ENCODE peak calls at places on chromosome 22, in seven cellular contexts. T, K, N, V, F, J and X are unnamed samples.

GRCh38 chr22:44305888-44306287 is 6.9 kb downstream of the SHISAL1 start:
- DNase-seq in N (no peak), V (no peak), J (no peak), F (no peak), K (no peak), T (no peak), X (no peak)

GRCh38 chr22:31150615-31151014 is 9.4 kb upstream of the RNF185 start:
- DNase-seq in N (no peak), V (no peak), T (no peak), J (no peak), F (no peak), K (no peak), X (no peak)

GRCh38 chr22:48338793-48339705 is 1488.6 kb downstream of the BRD1 start:
- DNase-seq in V (no peak), J (no peak), F (no peak), K (no peak), N (no peak), T (no peak), X (peak; percentile 44)

GRCh38 chr22:49768961-49769690 is 58.5 kb downstream of the BRD1 start:
- DNase-seq in J (no peak), T (peak; percentile 23), K (no peak), N (no peak), V (no peak), F (peak; percentile 61), X (no peak)

GRCh38 chr22:48494968-48495750 is 1332.5 kb downstream of the BRD1 start:
- DNase-seq in N (no peak), K (no peak), J (no peak), F (no peak), T (no peak), V (no peak), X (peak; percentile 56)

GRCh38 chr22:46021577-46021976 is 44.6 kb upstream of the WNT7B start:
- DNase-seq in V (no peak), K (no peak), J (no peak), N (no peak), T (no peak), F (no peak), X (no peak)

GRCh38 chr22:48920776-48921241 is 906.9 kb downstream of the BRD1 start:
- DNase-seq in N (no peak), F (no peak), K (no peak), V (peak; percentile 17), T (no peak), J (no peak), X (no peak)

GRCh38 chr22:17972385-17973181 is 51.8 kb downstream of the MICAL3 start:
- DNase-seq in J (no peak), K (no peak), F (peak; percentile 85), T (peak; percentile 60), N (peak; percentile 78), V (no peak), X (peak; percentile 79)

GRCh38 chr22:21918466-21919185 is 34.0 kb downstream of the PPM1F start:
- DNase-seq in K (no peak), N (no peak), F (no peak), T (no peak), J (no peak), V (no peak), X (no peak)

GRCh38 chr22:45072322-45072903 is 62.6 kb upstream of the PHF21B start:
- DNase-seq in V (peak; percentile 90), N (peak; percentile 8), F (peak; percentile 81), J (no peak), T (peak; percentile 57), K (no peak), X (peak; percentile 91)

GRCh38 chr22:22161924-22162851 is 82.4 kb upstream of the VPREB1 start:
- DNase-seq in F (no peak), V (no peak), K (no peak), T (no peak), J (no peak), N (no peak), X (no peak)

GRCh38 chr22:18950141-18950540 is 14.0 kb upstream of the PRODH start:
- DNase-seq in V (no peak), F (no peak), K (no peak), J (no peak), T (no peak), N (no peak), X (no peak)

DNA sequence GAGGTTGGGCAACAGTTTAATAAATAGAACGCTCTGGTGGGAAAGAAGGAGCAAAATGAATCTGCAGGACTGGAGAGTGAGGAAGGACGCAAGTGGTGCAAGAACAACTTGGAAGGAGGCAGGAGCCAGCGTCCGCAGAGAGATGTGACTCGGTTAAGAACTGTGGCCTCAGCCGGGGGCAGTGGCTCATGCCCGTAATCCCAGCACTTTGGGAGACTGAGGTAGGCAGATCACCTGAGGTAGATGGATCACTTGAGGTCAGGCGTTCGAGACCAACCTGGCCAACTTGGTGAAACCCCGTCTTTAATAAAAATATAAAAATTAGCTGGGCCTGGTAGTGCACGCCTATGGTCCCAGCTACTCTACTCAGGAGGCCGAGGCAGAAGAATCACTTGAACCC is 319.7 kb downstream of the LARGE1 start:
- DNase-seq in N (no peak), J (no peak), F (no peak), T (no peak), V (no peak), K (no peak), X (no peak)
- H2BK120ac ChIP-seq in N (no peak overlapping the region), J (no peak overlapping the region), F (no peak overlapping the region), T (no peak overlapping the region), V (no peak overlapping the region), K (no peak overlapping the region), X (no peak overlapping the region)

GRCh38 chr22:20435436-20436308 is 2.0 kb downstream of the SCARF2 start:
- DNase-seq in V (no peak), J (no peak), K (no peak), F (no peak), T (no peak), N (no peak), X (no peak)

GRCh38 chr22:20437253-20438065 is at the start of gene SCARF2:
- DNase-seq in V (peak; percentile 70), J (peak; percentile 56), N (no peak), T (peak; percentile 69), F (peak; percentile 62), K (no peak), X (peak; percentile 79)

GRCh38 chr22:20438066-20438677 is 547 bp upstream of the SCARF2 start:
- DNase-seq in T (peak; percentile 58), F (peak; percentile 45), N (no peak), J (no peak), V (peak; percentile 57), K (no peak), X (peak; percentile 59)

GRCh38 chr22:20434773-20435172 is 2.9 kb downstream of the SCARF2 start:
- DNase-seq in V (no peak), F (no peak), J (no peak), T (no peak), N (no peak), K (no peak), X (no peak)

DNA sequence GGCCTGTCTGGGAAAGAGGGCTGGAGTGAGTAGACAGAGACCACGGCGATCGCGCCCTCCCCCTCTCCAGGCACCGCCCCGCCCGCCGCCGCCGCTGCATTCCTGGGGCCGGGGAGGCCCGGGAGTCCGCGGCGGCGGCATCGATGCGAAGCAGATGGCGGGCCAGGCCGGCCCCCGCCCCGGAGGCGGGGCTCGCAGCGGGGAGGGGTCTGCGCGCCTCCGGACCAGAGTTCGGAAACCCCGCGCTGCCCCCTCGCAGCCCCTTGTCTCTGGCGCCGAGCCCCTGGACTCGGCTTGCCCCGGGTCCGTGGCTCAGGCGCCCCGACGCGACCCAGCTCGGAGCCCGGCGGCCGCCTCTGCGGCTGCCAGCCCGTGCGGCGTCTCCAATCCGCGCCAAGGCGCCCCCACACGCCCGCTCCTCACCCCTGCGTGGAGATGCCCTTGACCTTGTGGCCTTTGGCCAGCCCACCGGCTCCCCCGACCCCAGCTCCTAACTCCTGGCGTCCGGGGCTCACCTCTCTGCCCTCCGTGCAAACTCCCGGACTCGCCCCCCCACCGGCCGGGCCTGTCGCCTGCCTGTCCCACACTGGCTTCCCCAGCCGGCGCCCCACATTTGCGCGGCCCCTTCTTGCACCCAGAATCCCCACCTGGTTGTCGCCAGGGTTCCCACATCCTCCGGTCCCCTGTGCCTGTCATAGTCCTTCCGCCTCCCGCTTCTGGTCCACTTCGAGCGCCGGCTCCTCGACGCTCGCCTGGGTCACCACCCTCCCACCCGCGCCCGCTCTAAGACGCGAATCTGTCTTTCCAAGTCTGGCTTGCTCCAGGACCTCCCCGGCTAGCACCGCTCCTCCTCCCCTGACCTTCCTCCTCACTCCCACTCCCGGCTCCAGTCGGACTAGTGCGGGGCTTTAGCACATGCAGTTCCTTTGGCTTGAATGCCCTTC is 1.0 kb downstream of the SCARF2 start:
- DNase-seq in N (no peak), F (peak; percentile 30), J (peak; percentile 50), K (no peak), T (peak; percentile 59), V (peak; percentile 45), X (peak; percentile 54)
- H3K27ac ChIP-seq in N (no peak overlapping the region), F (peak overlapping the region; percentile 78), J (no peak overlapping the region), K (no peak overlapping the region), T (no peak overlapping the region), V (no peak overlapping the region), X (no peak overlapping the region)

GRCh38 chr22:27615408-27615807 is 186.1 kb downstream of the MN1 start:
- DNase-seq in J (no peak), V (no peak), F (no peak), N (no peak), K (no peak), T (no peak), X (no peak)
- H2BK120ac ChIP-seq in J (no peak overlapping the region), V (no peak overlapping the region), F (no peak overlapping the region), N (no peak overlapping the region), K (no peak overlapping the region), T (no peak overlapping the region), X (no peak overlapping the region)

GRCh38 chr22:26587991-26588613 is 1.8 kb downstream of the TPST2 start:
- DNase-seq in V (no peak), T (no peak), J (no peak), F (no peak), N (no peak), K (no peak), X (no peak)

GRCh38 chr22:26585104-26585790 is 4.7 kb downstream of the TPST2 start:
- DNase-seq in K (no peak), J (no peak), T (peak; percentile 71), V (no peak), F (peak; percentile 79), N (no peak), X (no peak)

GRCh38 chr22:26589367-26589844 is 526 bp downstream of the TPST2 start:
- DNase-seq in N (peak; percentile 38), J (peak; percentile 17), F (peak; percentile 12), K (no peak), T (peak; percentile 37), V (no peak), X (peak; percentile 68)

GRCh38 chr22:26588749-26589366 is 1.1 kb downstream of the TPST2 start:
- DNase-seq in V (no peak), N (no peak), J (no peak), K (no peak), T (no peak), F (no peak), X (no peak)

DNA sequence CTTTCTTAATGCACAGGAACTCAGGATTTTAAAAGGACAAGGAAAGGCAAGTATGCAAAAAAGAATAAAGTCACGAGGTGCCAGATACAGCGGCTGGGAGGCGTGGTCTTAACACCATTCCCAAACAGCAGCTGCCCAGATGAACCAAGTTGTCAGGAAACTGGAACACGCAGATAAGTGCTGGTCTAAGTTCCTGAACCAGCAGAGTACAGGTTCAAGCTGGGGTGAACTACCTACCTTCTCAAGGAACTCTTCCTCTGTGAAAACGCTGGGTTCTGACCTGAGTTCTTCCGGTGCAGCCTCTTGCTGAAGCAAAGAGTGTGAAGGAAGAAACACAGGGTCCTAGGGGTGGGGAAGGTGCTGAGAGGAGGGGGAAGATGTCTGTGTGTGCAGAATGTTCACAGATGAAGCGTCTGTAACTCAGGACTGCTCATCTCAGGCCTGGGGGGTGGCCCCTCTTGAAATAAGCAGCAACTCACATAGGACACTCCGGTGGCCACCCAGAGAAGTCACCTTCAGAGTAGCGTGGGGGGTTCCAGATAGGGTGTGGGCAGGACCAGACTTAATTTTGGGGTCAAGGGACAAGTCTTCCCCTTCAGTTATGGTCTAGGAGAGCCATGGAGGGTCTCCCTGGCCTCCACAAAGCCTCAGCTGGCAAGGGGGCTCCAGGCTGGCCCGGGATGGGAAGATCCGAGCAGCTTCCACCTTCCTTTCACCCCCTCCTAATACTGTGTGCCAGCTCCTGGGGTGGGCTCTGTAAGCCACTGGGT is 3.2 kb downstream of the TPST2 start:
- DNase-seq in N (no peak), F (no peak), T (no peak), K (no peak), V (no peak), J (no peak), X (no peak)
- H3K27ac ChIP-seq in N (no peak overlapping the region), F (no peak overlapping the region), T (no peak overlapping the region), K (no peak overlapping the region), V (no peak overlapping the region), J (no peak overlapping the region), X (no peak overlapping the region)